ENCODE peak calls at places on chromosome 7, in four cellular contexts. O, Q, Y and K are unnamed samples.

GRCh38 chr7:92781117-92781720 is 55.2 kb downstream of the CDK6 start:
- DNase-seq in O (no peak), Q (no peak), Y (no peak), K (peak; percentile 53)

GRCh38 chr7:76193478-76193877 is 8.2 kb upstream of the SRRM3 start:
- DNase-seq in Y (no peak), Q (no peak), O (no peak), K (no peak)

GRCh38 chr7:108723343-108723957 is 153.8 kb downstream of the DNAJB9 start:
- DNase-seq in Q (no peak), O (no peak), Y (no peak), K (peak; percentile 54)

GRCh38 chr7:105493928-105494325 is 28.1 kb downstream of the PUS7 start:
- DNase-seq in O (no peak), Y (peak; percentile 54), Q (no peak), K (no peak)

GRCh38 chr7:140695381-140695780 is 1.1 kb upstream of the NDUFB2 start:
- DNase-seq in Y (no peak), Q (no peak), O (no peak), K (no peak)

GRCh38 chr7:53111061-53111460 is 75.6 kb downstream of the POM121L12 start:
- DNase-seq in O (no peak), Y (no peak), Q (no peak), K (peak; percentile 11)

GRCh38 chr7:5557920-5558401 is 134.3 kb upstream of the TNRC18 start:
- DNase-seq in Q (no peak), O (no peak), Y (peak; percentile 62), K (no peak)

GRCh38 chr7:20408467-20408826 is 77.7 kb downstream of the ITGB8 start:
- DNase-seq in Y (no peak), O (no peak), Q (peak; percentile 76), K (no peak)

GRCh38 chr7:631966-632830 is 94.3 kb upstream of the DNAAF5 start:
- DNase-seq in Q (no peak), O (no peak), Y (peak; percentile 45), K (no peak)

GRCh38 chr7:40965745-40966144 is 737.1 kb downstream of the INHBA start:
- DNase-seq in O (no peak), Y (no peak), Q (no peak), K (no peak)

GRCh38 chr7:46279290-46279689 is 358.2 kb upstream of the IGFBP3 start:
- DNase-seq in Y (no peak), Q (no peak), O (no peak), K (no peak)

DNA sequence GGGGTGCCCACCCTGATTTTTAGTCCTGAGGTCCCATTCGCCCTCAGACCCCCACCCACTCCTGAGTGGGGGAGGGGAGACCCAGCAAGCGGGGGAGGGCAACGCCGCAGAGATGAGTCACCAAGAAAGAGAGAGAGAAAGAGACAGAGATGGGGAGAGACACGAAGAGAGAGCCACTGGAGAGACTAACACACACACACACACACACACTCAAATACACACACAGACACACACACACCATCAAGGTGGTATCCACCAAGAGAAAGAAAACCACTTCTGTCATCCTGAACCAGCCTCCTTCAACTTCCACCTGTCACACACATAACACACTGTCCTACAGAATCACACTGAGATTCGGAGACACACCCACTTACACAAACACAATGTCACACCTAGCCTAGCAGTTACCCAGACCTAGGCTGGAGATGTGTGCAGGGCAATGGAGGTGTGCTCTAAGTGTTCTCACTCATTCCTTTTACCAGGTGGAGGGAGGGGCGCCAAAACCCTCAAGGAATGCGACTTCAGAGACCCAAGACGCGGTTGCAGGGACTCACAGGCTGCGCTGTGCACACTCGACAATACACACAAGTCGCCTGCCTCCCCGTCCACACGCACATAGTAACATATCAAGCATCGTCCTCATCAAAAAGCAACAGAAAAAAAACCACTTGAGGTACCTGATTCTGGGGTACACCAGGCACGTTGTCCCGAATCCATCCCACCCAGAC is 3.9 kb upstream of the VGF start:
- DNase-seq in O (no peak), Y (no peak), Q (no peak), K (no peak)
- H3K4me1 ChIP-seq in O (peaks cover 13% of the 10 kb centered on the region), Y (peaks cover 13% of the 10 kb centered on the region), Q (peaks cover 38% of the 10 kb centered on the region), K (peaks cover 47% of the 10 kb centered on the region)

GRCh38 chr7:133076142-133076541 is 5.7 kb downstream of the CHCHD3 start:
- DNase-seq in Q (no peak), Y (no peak), O (no peak), K (no peak)
- H3K9me3 ChIP-seq in Q (no peaks in the 10 kb centered on the region), Y (no peaks in the 10 kb centered on the region), O (no peaks in the 10 kb centered on the region), K (no peaks in the 10 kb centered on the region)

GRCh38 chr7:27171636-27172387 is 2.3 kb downstream of the HOXA10 start:
- DNase-seq in Q (no peak), O (peak; percentile 58), Y (peak; percentile 38), K (peak; percentile 50)

GRCh38 chr7:27170936-27171635 is 3.0 kb downstream of the HOXA10 start:
- DNase-seq in O (no peak), Q (no peak), Y (peak; percentile 41), K (peak; percentile 44)

GRCh38 chr7:27172823-27173411 is 1.2 kb downstream of the HOXA10 start:
- DNase-seq in O (no peak), Q (no peak), Y (peak; percentile 59), K (peak; percentile 60)

GRCh38 chr7:27173412-27174076 is 576 bp downstream of the HOXA10 start:
- DNase-seq in Q (no peak), O (no peak), Y (peak; percentile 49), K (no peak)

GRCh38 chr7:27172388-27172774 is 1.7 kb downstream of the HOXA10 start:
- DNase-seq in O (peak; percentile 49), Q (no peak), Y (peak; percentile 45), K (no peak)
- H3K4me1 ChIP-seq in O (peaks cover 9% of the 10 kb centered on the region), Q (peaks cover 20% of the 10 kb centered on the region), Y (no peaks in the 10 kb centered on the region), K (no peaks in the 10 kb centered on the region)

GRCh38 chr7:149824301-149824741 is 13.9 kb upstream of the ZNF862 start:
- DNase-seq in Q (no peak), Y (no peak), O (no peak), K (no peak)
- H3K9me3 ChIP-seq in Q (no peaks in the 10 kb centered on the region), Y (no peaks in the 10 kb centered on the region), O (no peaks in the 10 kb centered on the region), K (no peaks in the 10 kb centered on the region)

GRCh38 chr7:43902542-43903054 is 3.8 kb downstream of the URGCP start:
- DNase-seq in O (no peak), Y (no peak), Q (no peak), K (no peak)
- H3K4me1 ChIP-seq in O (peaks cover 6% of the 10 kb centered on the region), Y (peaks cover 7% of the 10 kb centered on the region), Q (peaks cover 34% of the 10 kb centered on the region), K (peaks cover 7% of the 10 kb centered on the region)

GRCh38 chr7:138553805-138554204 is 93.7 kb downstream of the TRIM24 start:
- DNase-seq in Q (no peak), O (no peak), Y (no peak), K (no peak)
- H3K9me3 ChIP-seq in Q (peaks cover 28% of the 10 kb centered on the region), O (no peaks in the 10 kb centered on the region), Y (peaks cover 34% of the 10 kb centered on the region), K (peaks cover 18% of the 10 kb centered on the region)

DNA sequence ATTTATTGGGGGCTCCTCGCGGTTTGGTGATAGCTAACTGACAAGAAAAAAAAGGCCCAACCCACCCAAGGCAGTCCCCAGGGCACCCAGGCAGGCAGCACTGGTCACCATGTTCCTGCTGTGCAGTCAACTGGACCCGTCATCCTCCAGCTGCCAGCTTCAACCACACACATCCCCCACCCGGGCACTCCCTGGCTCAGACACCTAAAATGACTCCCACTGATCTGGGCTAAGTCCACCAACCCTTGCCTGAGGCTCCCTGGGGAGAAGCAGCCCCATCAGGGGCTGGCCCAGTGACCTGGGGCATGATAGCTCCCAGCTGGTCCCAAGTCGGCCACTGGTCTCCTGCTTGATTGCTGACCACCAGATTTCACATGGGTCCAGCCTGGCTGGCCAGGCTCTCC is 161.8 kb downstream of the NRF1 start:
- DNase-seq in O (no peak), Q (no peak), Y (no peak), K (no peak)
- H3K4me1 ChIP-seq in O (peaks cover 49% of the 10 kb centered on the region), Q (peaks cover 12% of the 10 kb centered on the region), Y (no peaks in the 10 kb centered on the region), K (peaks cover 16% of the 10 kb centered on the region)